ENCODE peak calls at places on chromosome 17, in ten cellular contexts. One of them, this sample, is unnamed.

GRCh38 chr17:41769346-41769862 is 17.1 kb downstream of the JUP start:
- DNase-seq in upper lobe of right lung: no peak
- DNase-seq in lung: no peak
- DNase-seq in AG09309: no peak
- DNase-seq in fibroblast of mammary gland: no peak
- DNase-seq in neuronal stem cell: no peak
- DNase-seq in uterus: no peak
- DNase-seq in fibroblast of lung: no peak
- DNase-seq in AG10803: no peak
- DNase-seq in foreskin fibroblast: no peak
- DNase-seq in this sample: no peak

GRCh38 chr17:66939461-66940114 is 24.9 kb upstream of the CACNG4 start:
- DNase-seq in fibroblast of mammary gland: no peak
- DNase-seq in uterus: no peak
- DNase-seq in foreskin fibroblast: no peak
- DNase-seq in fibroblast of lung: no peak
- DNase-seq in AG09309: no peak
- DNase-seq in lung: no peak
- DNase-seq in upper lobe of right lung: peak; percentile 29
- DNase-seq in neuronal stem cell: no peak
- DNase-seq in AG10803: no peak
- DNase-seq in this sample: no peak

GRCh38 chr17:81898029-81898866 is 3.8 kb upstream of the NPB start:
- DNase-seq in lung: no peak
- DNase-seq in fibroblast of mammary gland: peak; percentile 98
- DNase-seq in neuronal stem cell: no peak
- DNase-seq in uterus: no peak
- DNase-seq in foreskin fibroblast: peak; percentile 60
- DNase-seq in fibroblast of lung: peak; percentile 56
- DNase-seq in upper lobe of right lung: no peak
- DNase-seq in AG10803: peak; percentile 89
- DNase-seq in AG09309: peak; percentile 75
- DNase-seq in this sample: peak; percentile 59

GRCh38 chr17:49753959-49754391 is 10.0 kb downstream of the FAM117A start:
- DNase-seq in fibroblast of lung: no peak
- DNase-seq in upper lobe of right lung: no peak
- DNase-seq in lung: no peak
- DNase-seq in uterus: peak; percentile 57
- DNase-seq in AG10803: peak; percentile 60
- DNase-seq in foreskin fibroblast: no peak
- DNase-seq in AG09309: no peak
- DNase-seq in neuronal stem cell: no peak
- DNase-seq in fibroblast of mammary gland: no peak
- DNase-seq in this sample: no peak

GRCh38 chr17:45849536-45849990 is 4.9 kb downstream of the SPPL2C start:
- DNase-seq in upper lobe of right lung: no peak
- DNase-seq in lung: no peak
- DNase-seq in AG10803: no peak
- DNase-seq in fibroblast of lung: no peak
- DNase-seq in fibroblast of mammary gland: no peak
- DNase-seq in AG09309: no peak
- DNase-seq in uterus: no peak
- DNase-seq in neuronal stem cell: no peak
- DNase-seq in foreskin fibroblast: no peak
- DNase-seq in this sample: no peak

GRCh38 chr17:51005768-51006167 is 114.9 kb downstream of the SPAG9 start:
- DNase-seq in uterus: no peak
- DNase-seq in fibroblast of lung: no peak
- DNase-seq in neuronal stem cell: no peak
- DNase-seq in lung: no peak
- DNase-seq in AG10803: no peak
- DNase-seq in fibroblast of mammary gland: no peak
- DNase-seq in AG09309: no peak
- DNase-seq in upper lobe of right lung: no peak
- DNase-seq in foreskin fibroblast: no peak
- DNase-seq in this sample: no peak

GRCh38 chr17:1002771-1003555 is 6.0 kb downstream of the TIMM22 start:
- DNase-seq in fibroblast of mammary gland: peak; percentile 88
- DNase-seq in neuronal stem cell: no peak
- DNase-seq in lung: no peak
- DNase-seq in foreskin fibroblast: peak; percentile 90
- DNase-seq in AG09309: peak; percentile 52
- DNase-seq in upper lobe of right lung: no peak
- DNase-seq in AG10803: peak; percentile 77
- DNase-seq in uterus: no peak
- DNase-seq in fibroblast of lung: peak; percentile 86
- DNase-seq in this sample: no peak

GRCh38 chr17:68591583-68591982 is 9.6 kb downstream of the FAM20A start:
- DNase-seq in AG09309: no peak
- DNase-seq in upper lobe of right lung: no peak
- DNase-seq in neuronal stem cell: peak; percentile 44
- DNase-seq in fibroblast of lung: no peak
- DNase-seq in lung: no peak
- DNase-seq in uterus: peak; percentile 71
- DNase-seq in AG10803: no peak
- DNase-seq in fibroblast of mammary gland: no peak
- DNase-seq in foreskin fibroblast: no peak
- DNase-seq in this sample: no peak

DNA sequence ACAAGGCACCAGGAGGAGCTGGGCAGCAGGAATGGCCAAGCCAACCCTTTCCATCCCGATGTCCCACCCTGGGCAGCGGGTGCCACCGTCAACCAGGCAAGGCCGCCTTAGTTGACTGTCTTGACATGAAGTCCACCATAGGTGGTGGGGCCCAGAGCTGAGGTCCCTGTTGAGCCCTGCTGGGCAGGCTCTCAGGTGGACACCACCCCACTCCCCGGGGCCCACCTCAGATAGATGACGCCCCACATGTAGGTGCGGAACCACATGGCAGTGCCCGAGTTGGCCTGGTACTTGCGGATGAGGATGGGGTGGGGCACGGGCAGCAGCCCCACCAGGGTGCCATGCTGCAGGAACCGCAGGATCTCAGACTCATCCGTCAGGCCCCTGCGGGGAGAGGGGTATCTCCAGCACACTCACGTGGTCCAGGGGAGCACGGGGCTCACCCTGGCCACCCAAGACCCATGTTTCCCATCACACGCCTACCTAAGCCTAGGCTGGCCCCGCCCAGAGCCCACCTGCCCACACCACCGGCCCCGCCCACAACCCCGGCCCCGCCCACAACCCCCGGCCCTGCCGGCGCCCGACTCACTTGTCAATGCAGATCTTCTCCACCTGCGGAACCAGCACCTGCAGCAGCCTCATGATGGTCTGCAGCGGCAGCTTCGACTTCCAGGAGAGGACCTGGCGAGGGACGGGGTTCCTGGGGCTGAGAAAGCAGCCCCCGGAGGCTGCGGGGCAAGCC is 16.2 kb downstream of the OTOP3 start:
- DNase-seq in uterus: no peak
- DNase-seq in AG10803: no peak
- DNase-seq in upper lobe of right lung: no peak
- DNase-seq in neuronal stem cell: no peak
- DNase-seq in AG09309: no peak
- DNase-seq in lung: no peak
- DNase-seq in foreskin fibroblast: no peak
- DNase-seq in fibroblast of lung: no peak
- DNase-seq in fibroblast of mammary gland: no peak
- DNase-seq in this sample: no peak
- H3K4me3 ChIP-seq in uterus: no peak overlapping the region
- H3K4me3 ChIP-seq in AG10803: no peak overlapping the region
- H3K4me3 ChIP-seq in upper lobe of right lung: no peak overlapping the region
- H3K4me3 ChIP-seq in neuronal stem cell: no peak overlapping the region
- H3K4me3 ChIP-seq in AG09309: no peak overlapping the region
- H3K4me3 ChIP-seq in lung: no peak overlapping the region
- H3K4me3 ChIP-seq in foreskin fibroblast: no peak overlapping the region
- H3K4me3 ChIP-seq in fibroblast of lung: no peak overlapping the region
- H3K4me3 ChIP-seq in fibroblast of mammary gland: no peak overlapping the region
- H3K4me3 ChIP-seq in this sample: no peak overlapping the region

DNA sequence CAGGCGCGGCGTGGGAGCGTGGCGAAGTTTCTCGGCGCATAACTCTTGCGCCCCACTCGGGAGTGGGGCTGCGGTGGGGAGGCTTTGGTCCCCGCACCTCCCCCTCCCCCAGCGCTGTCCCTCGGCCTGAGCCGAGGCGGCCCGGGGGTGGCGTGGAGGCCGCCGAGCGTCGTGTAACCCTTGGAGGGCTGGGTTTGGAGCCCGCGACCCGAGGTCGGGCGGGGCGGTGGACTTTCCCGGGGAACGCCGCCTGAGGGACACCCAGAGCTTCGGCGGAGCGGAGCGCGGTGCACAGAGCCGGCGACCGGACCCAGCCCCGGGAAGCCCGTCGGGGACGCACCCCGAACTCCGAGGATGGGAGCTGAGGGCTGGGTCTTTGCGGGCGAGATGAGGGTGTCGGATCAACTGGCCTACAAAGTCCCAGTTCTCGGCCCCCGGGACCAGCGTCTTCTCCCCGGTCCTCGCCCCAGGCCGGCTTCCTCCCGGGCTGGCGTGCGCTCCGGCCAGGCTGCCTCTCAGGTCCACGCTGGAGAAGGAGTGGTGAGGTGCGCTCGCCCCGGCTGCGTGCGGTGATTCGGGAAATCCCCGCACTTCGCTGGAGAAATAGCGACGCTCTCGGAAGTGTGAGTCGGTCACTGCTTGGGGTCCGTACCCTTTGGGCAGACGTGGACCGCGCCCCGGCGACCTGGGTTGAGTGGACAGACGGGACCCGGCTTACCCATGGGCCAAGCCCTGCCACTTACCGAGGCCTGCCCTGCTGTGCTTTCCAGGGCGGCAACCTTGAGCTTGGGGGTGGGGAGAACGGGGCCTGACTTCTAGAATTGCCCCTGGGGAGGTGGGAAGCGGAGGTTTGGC is 168.4 kb downstream of the RAB11FIP4 start:
- DNase-seq in AG10803: no peak
- DNase-seq in AG09309: no peak
- DNase-seq in neuronal stem cell: no peak
- DNase-seq in fibroblast of mammary gland: no peak
- DNase-seq in fibroblast of lung: no peak
- DNase-seq in upper lobe of right lung: no peak
- DNase-seq in lung: no peak
- DNase-seq in uterus: no peak
- DNase-seq in foreskin fibroblast: peak; percentile 48
- DNase-seq in this sample: no peak
- H3K4me3 ChIP-seq in AG10803: peak overlapping the region; percentile 89
- H3K4me3 ChIP-seq in AG09309: peak overlapping the region; percentile 96
- H3K4me3 ChIP-seq in neuronal stem cell: no peak overlapping the region
- H3K4me3 ChIP-seq in fibroblast of mammary gland: peak overlapping the region; percentile 90
- H3K4me3 ChIP-seq in fibroblast of lung: peak overlapping the region; percentile 81
- H3K4me3 ChIP-seq in upper lobe of right lung: peak overlapping the region; percentile 67
- H3K4me3 ChIP-seq in lung: peak overlapping the region; percentile 62
- H3K4me3 ChIP-seq in uterus: peak overlapping the region; percentile 58
- H3K4me3 ChIP-seq in foreskin fibroblast: peak overlapping the region; percentile 89
- H3K4me3 ChIP-seq in this sample: no peak overlapping the region

GRCh38 chr17:56309897-56310296 is 156.6 kb downstream of the ANKFN1 start:
- DNase-seq in AG10803: no peak
- DNase-seq in fibroblast of mammary gland: peak; percentile 92
- DNase-seq in AG09309: no peak
- DNase-seq in lung: no peak
- DNase-seq in foreskin fibroblast: no peak
- DNase-seq in upper lobe of right lung: no peak
- DNase-seq in neuronal stem cell: no peak
- DNase-seq in fibroblast of lung: peak; percentile 48
- DNase-seq in uterus: no peak
- DNase-seq in this sample: no peak

GRCh38 chr17:56310780-56311179 is 157.5 kb downstream of the ANKFN1 start:
- DNase-seq in AG10803: no peak
- DNase-seq in lung: no peak
- DNase-seq in uterus: no peak
- DNase-seq in fibroblast of lung: no peak
- DNase-seq in upper lobe of right lung: no peak
- DNase-seq in AG09309: no peak
- DNase-seq in fibroblast of mammary gland: no peak
- DNase-seq in neuronal stem cell: no peak
- DNase-seq in foreskin fibroblast: no peak
- DNase-seq in this sample: no peak

GRCh38 chr17:56300191-56300590 is 146.9 kb downstream of the ANKFN1 start:
- DNase-seq in fibroblast of lung: no peak
- DNase-seq in fibroblast of mammary gland: no peak
- DNase-seq in foreskin fibroblast: no peak
- DNase-seq in upper lobe of right lung: no peak
- DNase-seq in uterus: no peak
- DNase-seq in lung: no peak
- DNase-seq in AG10803: no peak
- DNase-seq in AG09309: no peak
- DNase-seq in neuronal stem cell: no peak
- DNase-seq in this sample: no peak

DNA sequence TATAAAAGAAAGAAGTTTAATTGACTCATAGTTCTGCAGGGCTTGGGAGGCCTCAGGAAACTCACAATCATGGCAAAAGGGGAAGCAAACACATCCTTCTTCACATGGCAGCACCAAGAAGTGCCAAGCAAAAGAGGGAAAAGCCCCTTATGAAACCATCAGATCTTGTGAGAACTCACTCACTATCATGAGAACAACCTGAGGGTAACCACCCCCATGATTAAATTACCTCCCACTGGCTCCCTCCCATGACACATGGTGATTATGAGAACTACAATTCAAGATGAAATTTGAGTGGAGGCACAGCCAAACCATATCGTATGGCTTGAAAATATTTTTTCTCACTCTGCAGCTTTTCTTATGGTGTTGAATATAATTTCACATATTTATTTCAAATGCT is 151.7 kb downstream of the ANKFN1 start:
- DNase-seq in fibroblast of lung: no peak
- DNase-seq in foreskin fibroblast: no peak
- DNase-seq in AG09309: no peak
- DNase-seq in AG10803: no peak
- DNase-seq in neuronal stem cell: no peak
- DNase-seq in lung: no peak
- DNase-seq in fibroblast of mammary gland: no peak
- DNase-seq in uterus: no peak
- DNase-seq in upper lobe of right lung: no peak
- DNase-seq in this sample: no peak
- H3K4me3 ChIP-seq in fibroblast of lung: no peak overlapping the region
- H3K4me3 ChIP-seq in foreskin fibroblast: no peak overlapping the region
- H3K4me3 ChIP-seq in AG09309: no peak overlapping the region
- H3K4me3 ChIP-seq in AG10803: no peak overlapping the region
- H3K4me3 ChIP-seq in neuronal stem cell: no peak overlapping the region
- H3K4me3 ChIP-seq in lung: no peak overlapping the region
- H3K4me3 ChIP-seq in fibroblast of mammary gland: no peak overlapping the region
- H3K4me3 ChIP-seq in uterus: no peak overlapping the region
- H3K4me3 ChIP-seq in upper lobe of right lung: no peak overlapping the region
- H3K4me3 ChIP-seq in this sample: no peak overlapping the region

DNA sequence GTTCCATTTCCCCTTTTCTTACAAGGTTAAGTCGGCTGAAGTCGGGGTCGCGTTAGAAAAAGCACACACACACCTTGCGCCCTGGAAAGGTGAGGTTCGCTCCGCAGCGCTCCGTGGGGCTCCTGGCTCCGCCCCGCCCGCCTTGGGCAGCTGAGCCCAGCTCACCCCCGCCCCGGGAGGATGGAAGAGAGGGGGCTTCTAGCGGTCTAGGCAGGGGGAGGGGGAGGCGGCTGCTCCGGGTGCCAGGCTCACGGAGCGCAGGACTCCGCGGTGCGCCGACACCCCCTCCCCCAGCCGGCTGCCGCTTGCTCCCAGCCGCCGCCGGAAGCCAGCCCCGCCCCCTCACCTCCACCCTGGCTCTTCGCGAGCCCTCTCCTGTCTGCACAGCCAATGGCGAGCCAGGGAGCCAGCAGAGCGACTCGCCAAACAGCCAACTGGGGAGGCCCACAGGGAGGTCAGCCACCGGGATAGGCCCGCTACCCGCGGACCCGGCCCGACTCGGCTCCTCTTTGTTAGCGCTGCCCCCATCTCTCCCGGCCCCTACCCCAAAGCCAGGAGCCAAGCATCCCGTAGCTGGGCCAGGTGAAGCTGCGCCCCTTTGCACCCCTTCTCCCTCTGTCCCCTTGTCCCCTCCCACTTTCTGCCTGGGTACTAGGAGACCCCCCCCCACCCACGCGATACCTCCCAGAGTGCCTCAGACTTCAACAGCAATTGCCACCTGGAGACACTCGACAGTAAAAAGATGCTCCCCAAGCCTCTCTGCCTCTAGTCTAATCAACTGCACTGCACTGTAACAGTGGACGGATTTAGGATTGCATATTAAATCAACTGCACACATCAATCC is 30.2 kb downstream of the FAM222B start:
- DNase-seq in lung: peak; percentile 97
- DNase-seq in AG09309: peak; percentile 71
- DNase-seq in foreskin fibroblast: peak; percentile 99
- DNase-seq in uterus: peak; percentile 96
- DNase-seq in AG10803: peak; percentile 96
- DNase-seq in fibroblast of lung: peak; percentile 96
- DNase-seq in fibroblast of mammary gland: peak; percentile 94
- DNase-seq in upper lobe of right lung: peak; percentile 99
- DNase-seq in neuronal stem cell: peak; percentile 94
- DNase-seq in this sample: peak; percentile 94
- H3K4me3 ChIP-seq in lung: peak overlapping the region; percentile 92
- H3K4me3 ChIP-seq in AG09309: peak overlapping the region; percentile 99
- H3K4me3 ChIP-seq in foreskin fibroblast: peak overlapping the region; percentile 90
- H3K4me3 ChIP-seq in uterus: peak overlapping the region; percentile 92
- H3K4me3 ChIP-seq in AG10803: peak overlapping the region; percentile 91
- H3K4me3 ChIP-seq in fibroblast of lung: peak overlapping the region; percentile 84
- H3K4me3 ChIP-seq in fibroblast of mammary gland: peak overlapping the region; percentile 95
- H3K4me3 ChIP-seq in upper lobe of right lung: peak overlapping the region; percentile 91
- H3K4me3 ChIP-seq in neuronal stem cell: peak overlapping the region; percentile 75
- H3K4me3 ChIP-seq in this sample: peak overlapping the region; percentile 71